ENCODE peak calls at places on chromosomes 12 and 14, in eight cellular contexts. Z is IMR-90, K is GM12878, E is H54, B is uterus, U is upper lobe of left lung, N is ovary, F is GM12891. O is an unnamed sample.

GRCh38 chr12:50505945-50506344 is 1.2 kb downstream of the DIP2B start:
- DNase-seq in Z (no peak), K (no peak), E (no peak), B (no peak), U (peak; percentile 58), N (no peak), F (no peak), O (no peak)

GRCh38 chr14:22296088-22296487 is 292.9 kb downstream of the DAD1 start:
- DNase-seq in Z (no peak), K (no peak), E (no peak), B (no peak), U (no peak), N (no peak), F (no peak), O (no peak)

GRCh38 chr12:3315201-3315661 is 175.8 kb upstream of the PRMT8 start:
- DNase-seq in Z (peak; percentile 81), K (no peak), E (no peak), B (peak; percentile 77), U (no peak), N (peak; percentile 82), F (no peak), O (no peak)

GRCh38 chr12:121278450-121279375 is 17.8 kb downstream of the CAMKK2 start:
- DNase-seq in Z (peak; percentile 74), K (no peak), E (no peak), B (no peak), U (peak; percentile 79), N (peak; percentile 65), F (no peak), O (no peak)

GRCh38 chr14:36619853-36620252 is 37.4 kb upstream of the NKX2-8 start:
- DNase-seq in Z (no peak), K (no peak), E (no peak), B (no peak), U (no peak), N (no peak), F (no peak), O (no peak)

GRCh38 chr12:78490841-78491240 is 373.7 kb upstream of the SYT1 start:
- DNase-seq in Z (peak; percentile 1), K (no peak), E (no peak), B (no peak), U (no peak), N (no peak), F (no peak), O (no peak)

GRCh38 chr12:102069707-102070106 is 7.9 kb upstream of the WASHC3 start:
- DNase-seq in Z (no peak), K (no peak), E (no peak), B (no peak), U (no peak), N (no peak), F (no peak), O (no peak)

GRCh38 chr14:22977684-22978486 is 4.5 kb downstream of the AJUBA start:
- DNase-seq in Z (peak; percentile 67), K (no peak), E (peak; percentile 83), B (peak; percentile 77), U (peak; percentile 85), N (peak; percentile 58), F (no peak), O (peak; percentile 62)

GRCh38 chr12:109999983-110000505 is 814 bp downstream of the ANKRD13A start:
- DNase-seq in Z (no peak), K (no peak), E (no peak), B (peak; percentile 29), U (peak; percentile 39), N (peak; percentile 35), F (no peak), O (peak; percentile 61)

GRCh38 chr14:75042040-75042439 is 9.2 kb downstream of the MLH3 start:
- DNase-seq in Z (no peak), K (no peak), E (no peak), B (no peak), U (no peak), N (no peak), F (no peak), O (no peak)

GRCh38 chr14:94615823-94616570 is 3.8 kb downstream of the SERPINA3 start:
- DNase-seq in Z (no peak), K (no peak), E (no peak), B (no peak), U (no peak), N (no peak), F (no peak), O (no peak)
- TF ChIP-seq POLR2A in Z (no peak), K (no peak), E (no peak), B (no peak), U (no peak), N (no peak), F (no peak), O (no peak)

DNA sequence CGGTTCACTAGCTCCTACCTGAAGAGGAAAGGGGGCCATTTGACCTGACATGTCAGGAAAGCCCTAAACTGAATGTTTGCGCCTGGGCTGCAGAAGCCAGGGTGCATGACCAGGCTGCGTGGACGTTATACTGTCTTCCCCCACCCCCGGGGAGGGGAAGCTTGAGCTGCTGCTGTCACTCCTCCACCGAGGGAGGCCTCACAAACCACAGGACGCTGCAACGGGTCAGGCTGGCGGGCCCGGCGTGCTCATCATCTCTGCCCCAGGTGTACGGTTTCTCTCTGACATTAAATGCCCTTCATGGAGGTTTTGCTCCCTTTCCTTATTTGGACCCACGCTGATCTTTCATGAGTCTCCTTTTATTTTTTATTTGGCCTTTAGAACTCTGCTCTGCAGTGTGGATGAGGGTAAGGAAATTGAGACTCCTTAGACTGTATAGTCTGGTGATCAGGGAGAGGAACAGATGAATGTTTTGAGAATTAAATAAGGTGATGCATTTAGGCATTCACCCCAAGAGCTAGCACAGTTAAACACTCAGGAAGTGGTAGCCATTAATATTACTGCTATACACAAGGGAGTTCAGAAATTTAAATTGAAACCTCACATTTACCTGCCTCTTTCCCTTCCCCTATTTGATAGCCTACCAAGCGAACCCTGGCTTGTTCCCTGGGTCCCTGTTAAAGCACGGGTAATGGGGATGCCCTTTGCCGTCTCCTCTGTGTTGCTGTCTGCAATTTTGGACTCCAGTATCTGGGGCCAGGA is 18.1 kb downstream of the WNT5B start:
- DNase-seq in Z (no peak), K (no peak), E (no peak), B (no peak), U (no peak), N (no peak), F (no peak), O (no peak)
- TF ChIP-seq POLR2A in Z (no peak), K (no peak), E (no peak), B (no peak), U (no peak), N (no peak), F (no peak), O (no peak)

GRCh38 chr14:93788557-93789365 is 476 bp upstream of the PRIMA1 start:
- DNase-seq in Z (no peak), K (no peak), E (no peak), B (peak; percentile 71), U (no peak), N (peak; percentile 60), F (peak; percentile 31), O (no peak)

GRCh38 chr14:93792391-93792790 is 4.1 kb upstream of the PRIMA1 start:
- DNase-seq in Z (no peak), K (no peak), E (no peak), B (no peak), U (no peak), N (no peak), F (no peak), O (no peak)

GRCh38 chr14:93789366-93790130 is 1.3 kb upstream of the PRIMA1 start:
- DNase-seq in Z (no peak), K (no peak), E (no peak), B (no peak), U (no peak), N (no peak), F (no peak), O (no peak)

GRCh38 chr14:93793555-93793954 is 5.3 kb upstream of the PRIMA1 start:
- DNase-seq in Z (no peak), K (no peak), E (no peak), B (no peak), U (no peak), N (no peak), F (no peak), O (no peak)

GRCh38 chr14:93790966-93791365 is 2.7 kb upstream of the PRIMA1 start:
- DNase-seq in Z (no peak), K (no peak), E (no peak), B (no peak), U (no peak), N (no peak), F (no peak), O (no peak)
- TF ChIP-seq POLR2A in Z (no peak), K (no peak), E (no peak), B (no peak), U (no peak), N (no peak), F (no peak), O (no peak)

DNA sequence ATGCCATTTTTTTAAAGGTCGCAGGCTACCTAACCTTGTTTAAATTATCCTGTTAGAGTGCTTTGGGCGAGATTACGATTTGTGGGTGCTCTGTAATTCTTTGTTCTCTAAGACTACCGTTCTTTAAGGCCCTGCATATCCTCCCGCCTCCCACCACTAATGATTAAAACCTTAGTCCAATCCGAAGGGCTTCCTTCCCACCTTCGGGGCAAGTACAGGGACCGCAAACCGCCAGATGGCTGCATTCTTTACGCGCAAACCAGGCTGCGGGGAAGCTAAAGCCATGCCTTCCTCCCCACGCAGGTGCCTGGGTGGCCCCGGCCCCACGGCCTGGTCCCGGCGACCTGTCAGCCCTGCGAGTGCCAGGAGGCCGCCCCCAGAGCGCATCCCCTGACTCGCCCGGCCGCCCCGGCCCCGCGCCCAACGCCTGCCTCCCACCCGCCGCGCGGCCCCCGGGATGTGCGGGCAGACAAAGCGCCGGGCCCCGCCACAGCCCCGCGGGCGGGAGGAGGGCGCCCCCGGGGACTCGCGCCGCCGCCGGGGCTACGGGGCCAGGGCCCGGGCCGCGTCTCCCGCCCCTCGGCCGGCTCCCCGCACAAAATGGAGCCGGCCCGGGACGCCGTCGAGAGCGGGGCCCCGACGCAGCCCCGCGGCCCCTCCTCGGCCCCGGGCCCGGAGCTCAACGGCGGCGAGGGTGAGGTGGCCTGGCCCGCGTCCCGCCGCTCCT is 672 bp downstream of the NFYB start:
- DNase-seq in Z (peak; percentile 62), K (peak; percentile 7), E (peak; percentile 47), B (peak; percentile 51), U (peak; percentile 39), N (peak; percentile 54), F (peak; percentile 24), O (peak; percentile 28)
- TF ChIP-seq POLR2A in Z (no peak), K (peak; percentile 43), E (peak; percentile 39), B (no peak), U (no peak), N (no peak), F (no peak), O (no peak)

O was measured in Peyer's patch.